ENCODE peak calls at places on chromosomes 3 and 15, in ten cellular contexts. T is kidney glomerular epithelial cell; E is left lung; G is NCI-H1092 treated with DMSO at 0.1 percent for 48 hours; I is RCC 7860; Y is activated CD4-positive, alpha-beta T cell treated with anti-CD3 and anti-CD28 coated beads, Interleukin-2, amount 50 U/mL, for 1 hour; N is WERI-Rb-1; W is HEK293T; V is NCI-H1105; H is pancreas. C is an unnamed sample.

GRCh38 chr3:122281891-122282290 is 43.2 kb upstream of the CSTA start:
- DNase-seq in E (no peak), T (no peak), V (no peak), G (no peak), W (no peak), H (no peak), Y (no peak), N (no peak), I (no peak), C (no peak)

GRCh38 chr3:43019168-43019765 is 40.2 kb downstream of the GASK1A start:
- DNase-seq in N (no peak), V (no peak), Y (no peak), W (no peak), E (no peak), T (no peak), H (no peak), I (no peak), G (no peak), C (no peak)

GRCh38 chr15:40985541-40986330 is 32.5 kb downstream of the CHAC1 start:
- DNase-seq in G (no peak), W (no peak), N (no peak), E (no peak), T (no peak), V (no peak), I (no peak), H (no peak), Y (no peak), C (no peak)

GRCh38 chr3:143120716-143121239 is 1.2 kb downstream of the CHST2 start:
- DNase-seq in V (no peak), Y (peak; percentile 33), E (peak; percentile 41), T (no peak), W (peak; percentile 57), I (no peak), N (peak; percentile 31), G (no peak), H (peak; percentile 60), C (no peak)

GRCh38 chr3:136751259-136752045 is 726 bp downstream of the STAG1 start:
- DNase-seq in N (peak; percentile 81), I (peak; percentile 72), W (peak; percentile 73), E (peak; percentile 75), T (peak; percentile 55), Y (peak; percentile 55), H (peak; percentile 87), G (peak; percentile 76), V (peak; percentile 94), C (peak; percentile 75)

GRCh38 chr15:99452728-99453643 is 112.8 kb upstream of the MEF2A start:
- DNase-seq in I (no peak), Y (no peak), E (peak; percentile 91), N (peak; percentile 71), H (peak; percentile 64), V (no peak), W (no peak), T (no peak), G (no peak), C (no peak)

GRCh38 chr3:184635774-184636173 is 74.2 kb downstream of the EPHB3 start:
- DNase-seq in E (no peak), G (no peak), W (no peak), Y (no peak), I (no peak), H (no peak), V (no peak), T (no peak), N (no peak), C (no peak)

GRCh38 chr3:69787436-69788168 is 48.3 kb downstream of the MITF start:
- DNase-seq in E (no peak), G (no peak), W (no peak), N (no peak), H (no peak), Y (no peak), I (peak; percentile 77), T (peak; percentile 77), V (no peak), C (no peak)

GRCh38 chr3:58044656-58045055 is 36.4 kb downstream of the FLNB start:
- DNase-seq in W (no peak), Y (no peak), H (no peak), E (no peak), I (peak; percentile 26), N (no peak), G (no peak), V (no peak), T (no peak), C (no peak)

GRCh38 chr15:81291916-81292424 is 32.0 kb downstream of the STARD5 start:
- DNase-seq in W (no peak), V (no peak), T (no peak), Y (no peak), N (no peak), E (no peak), G (no peak), H (no peak), I (no peak), C (no peak)

GRCh38 chr3:64267774-64268604 is 42.7 kb upstream of the PRICKLE2 start:
- DNase-seq in I (peak; percentile 40), V (no peak), T (peak; percentile 66), G (no peak), N (peak; percentile 74), W (peak; percentile 25), Y (no peak), H (peak; percentile 59), E (peak; percentile 63), C (no peak)

GRCh38 chr3:8869613-8870012 is 93.7 kb downstream of the RAD18 start:
- DNase-seq in I (peak; percentile 99), N (no peak), H (no peak), T (peak; percentile 100), Y (no peak), G (no peak), V (no peak), W (no peak), E (no peak), C (no peak)